ENCODE peak calls at places on chromosomes 2 and 18, in four cellular contexts. Q is transverse colon, D is body of pancreas, H is ovary. S is an unnamed sample.

GRCh38 chr2:174868916-174869315 is 104.6 kb upstream of the CHRNA1 start:
- DNase-seq in D (no peak), Q (no peak), H (no peak), S (no peak)

GRCh38 chr18:65934874-65935273 is 184.1 kb downstream of the CDH7 start:
- DNase-seq in H (no peak), D (no peak), Q (no peak), S (no peak)

GRCh38 chr2:110837421-110838409 is 105.3 kb downstream of the ACOXL start:
- DNase-seq in Q (no peak), D (no peak), H (no peak), S (no peak)

GRCh38 chr2:75464348-75464946 is 96.3 kb downstream of the EVA1A start:
- DNase-seq in H (no peak), D (peak; percentile 18), Q (no peak), S (peak; percentile 9)

GRCh38 chr2:120452945-120453634 is 107.2 kb downstream of the INHBB start:
- DNase-seq in Q (no peak), D (no peak), H (peak; percentile 6), S (no peak)

GRCh38 chr2:119485336-119486110 is 38.8 kb downstream of the SCTR start:
- DNase-seq in D (peak; percentile 51), H (no peak), Q (no peak), S (no peak)

GRCh38 chr18:267380-267687 is 513 bp downstream of the THOC1 start:
- DNase-seq in Q (no peak), D (no peak), H (no peak), S (no peak)

GRCh38 chr2:148240838-148241237 is 219.9 kb downstream of the MBD5 start:
- DNase-seq in H (no peak), D (no peak), Q (no peak), S (no peak)

GRCh38 chr2:195555971-195556370 is 101.1 kb upstream of the SLC39A10 start:
- DNase-seq in D (no peak), Q (no peak), H (no peak), S (no peak)

GRCh38 chr2:195562624-195563566 is 94.1 kb upstream of the SLC39A10 start:
- DNase-seq in D (no peak), H (no peak), Q (no peak), S (no peak)

GRCh38 chr2:195560209-195560907 is 96.7 kb upstream of the SLC39A10 start:
- DNase-seq in Q (peak; percentile 39), D (no peak), H (no peak), S (no peak)

GRCh38 chr2:195561205-195562032 is 95.6 kb upstream of the SLC39A10 start:
- DNase-seq in D (no peak), H (no peak), Q (no peak), S (peak; percentile 54)

GRCh38 chr2:195559431-195559914 is 97.6 kb upstream of the SLC39A10 start:
- DNase-seq in Q (peak; percentile 62), H (no peak), D (no peak), S (peak; percentile 94)
- TF ChIP-seq POLR2A in Q (no peak), H (no peak), D (no peak), S (no peak)

DNA sequence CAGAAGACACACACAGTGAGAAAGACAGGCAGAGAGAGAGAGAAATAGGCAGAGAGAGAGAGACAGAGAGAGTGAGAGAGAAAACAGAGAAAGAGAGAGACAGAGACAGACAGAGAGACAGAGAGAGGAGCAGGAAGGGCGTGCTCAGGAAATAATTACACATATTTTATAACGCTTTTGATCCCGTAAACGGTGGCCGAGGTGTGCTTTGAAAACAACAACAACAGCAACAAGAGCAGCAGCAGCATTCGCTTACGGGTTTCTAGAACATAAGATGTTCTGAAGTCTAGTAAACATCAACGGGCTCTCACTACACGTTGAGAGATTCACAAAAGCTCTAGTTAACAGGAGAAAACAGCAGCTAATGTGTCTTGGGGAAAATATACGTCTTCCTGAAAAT is 105.6 kb upstream of the ANKRD30BL start:
- DNase-seq in D (no peak), H (no peak), Q (no peak), S (no peak)
- H3K4me3 ChIP-seq in D (no peak overlapping the region), H (peak overlapping the region; percentile 14), Q (peak overlapping the region; percentile 36), S (no peak overlapping the region)

DNA sequence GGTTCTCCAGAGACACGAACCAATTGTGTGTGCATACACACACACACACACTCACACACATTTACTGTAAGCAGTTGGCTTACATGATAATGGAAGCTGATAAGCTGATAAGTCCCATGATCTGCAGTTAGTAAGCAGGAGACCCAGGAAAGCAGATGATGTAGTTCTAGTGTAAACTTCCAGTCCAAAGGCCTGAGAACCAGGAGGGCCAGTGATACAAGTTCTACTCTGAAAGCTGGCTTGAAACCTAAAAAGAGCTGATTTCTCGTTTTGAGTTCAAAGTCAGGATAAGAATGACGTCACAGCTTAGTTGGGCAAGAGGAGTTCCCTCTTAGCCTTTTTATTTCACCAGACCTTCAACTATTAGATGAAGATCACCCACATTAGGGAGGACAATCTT is 558.8 kb upstream of the PIK3C3 start:
- DNase-seq in H (no peak), D (no peak), Q (no peak), S (no peak)
- TF ChIP-seq POLR2A in H (no peak), D (no peak), Q (no peak), S (no peak)

DNA sequence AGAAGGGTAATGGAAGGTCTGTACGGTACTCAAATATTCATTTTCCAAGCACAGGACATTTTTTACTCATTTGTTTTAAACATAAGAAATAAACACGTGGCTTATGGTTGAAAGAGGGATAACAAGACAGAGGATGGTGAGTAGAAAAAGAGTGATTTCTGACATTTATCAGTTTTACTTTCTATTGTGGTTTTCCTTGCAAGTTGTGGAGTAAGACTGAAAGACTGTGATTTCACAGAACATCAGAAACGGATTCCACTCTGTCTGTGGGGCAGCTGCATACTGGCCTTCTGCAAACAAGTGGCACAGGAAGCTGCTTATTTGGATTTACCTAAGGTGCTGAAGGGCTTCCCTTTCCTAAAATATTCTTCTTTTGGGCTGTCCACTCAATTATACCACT is 122.2 kb upstream of the ITGB6 start:
- DNase-seq in H (no peak), Q (no peak), D (no peak), S (no peak)
- H3K4me3 ChIP-seq in H (no peak overlapping the region), Q (no peak overlapping the region), D (no peak overlapping the region), S (no peak overlapping the region)

DNA sequence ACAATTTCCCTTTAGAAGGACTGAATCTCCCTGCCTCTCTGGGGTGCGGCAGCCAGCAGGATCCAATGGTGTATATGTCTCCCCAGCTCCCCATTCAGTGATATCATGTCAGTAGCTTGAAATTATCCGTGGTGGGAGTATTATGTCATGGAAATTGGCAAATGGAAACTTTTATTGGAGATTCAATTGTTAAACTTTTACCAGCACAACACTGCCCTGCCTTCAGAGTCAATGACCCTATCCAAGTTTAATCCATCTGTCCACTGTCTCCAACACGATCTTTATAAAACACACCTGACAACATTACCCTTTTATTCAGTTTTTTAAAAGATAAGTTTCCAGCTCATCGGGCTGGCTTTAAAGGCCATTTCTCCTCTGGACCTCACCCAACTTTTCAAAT is 5.0 kb upstream of the IL1RN start:
- DNase-seq in Q (no peak), D (no peak), H (no peak), S (no peak)
- TF ChIP-seq POLR2A in Q (no peak), D (no peak), H (no peak), S (no peak)

GRCh38 chr18:59272221-59272888 is 899 bp downstream of the RAX start:
- DNase-seq in H (no peak), D (no peak), Q (no peak), S (no peak)
- H3K4me3 ChIP-seq in H (no peak overlapping the region), D (no peak overlapping the region), Q (peak overlapping the region; percentile 40), S (no peak overlapping the region)

GRCh38 chr2:70895249-70895648 is 40.5 kb upstream of the ATP6V1B1 start:
- DNase-seq in H (no peak), Q (no peak), D (no peak), S (no peak)
- TF ChIP-seq POLR2A in H (no peak), Q (no peak), D (no peak), S (no peak)